ENCODE peak calls at places on chromosomes 7 and 10, in ten cellular contexts. L is A549; D is ovary; Y is nucleus accumbens; F is H7; H is right lobe of liver; K is stimulated activated CD8-positive, alpha-beta memory T cell treated with anti-CD3 and anti-CD28 coated beads, Interleukin-2, amount 100 ng/mL, for 1 hour; Q is ELF-1; G is Caki2; V is left colon. T is an unnamed sample.

GRCh38 chr10:44298713-44299112 is 86.2 kb downstream of the CXCL12 start:
- DNase-seq in D (no peak), Q (no peak), Y (no peak), H (no peak), K (no peak), F (peak; percentile 47), V (no peak), L (no peak), G (no peak), T (no peak)

GRCh38 chr10:116226053-116226452 is 47.0 kb downstream of the GFRA1 start:
- DNase-seq in V (no peak), L (no peak), K (no peak), F (no peak), Y (no peak), Q (no peak), H (no peak), G (no peak), D (no peak), T (no peak)

GRCh38 chr10:118207470-118208007 is 134.6 kb downstream of the FAM204A start:
- DNase-seq in Y (no peak), V (peak; percentile 43), D (no peak), L (no peak), G (no peak), Q (no peak), F (no peak), K (no peak), H (no peak), T (no peak)

GRCh38 chr7:6026011-6026819 is 5.0 kb upstream of the ANKRD61 start:
- DNase-seq in G (peak; percentile 32), D (peak; percentile 41), H (peak; percentile 69), V (peak; percentile 91), L (peak; percentile 56), Y (no peak), K (peak; percentile 37), F (peak; percentile 88), Q (peak; percentile 76), T (no peak)

GRCh38 chr10:67438605-67439258 is 257.3 kb downstream of the CTNNA3 start:
- DNase-seq in L (peak; percentile 1), F (no peak), D (no peak), Y (no peak), G (no peak), H (no peak), K (no peak), V (no peak), Q (no peak), T (no peak)

GRCh38 chr10:1170867-1171180 is 114.6 kb downstream of the WDR37 start:
- DNase-seq in G (no peak), Q (no peak), V (no peak), H (peak; percentile 37), Y (no peak), K (no peak), D (no peak), L (no peak), F (no peak), T (no peak)

GRCh38 chr7:103343758-103344452 is 662 bp downstream of the DNAJC2 start:
- DNase-seq in V (peak; percentile 37), F (no peak), G (peak; percentile 19), D (no peak), Y (no peak), H (peak; percentile 56), K (peak; percentile 1), Q (no peak), L (peak; percentile 31), T (no peak)

GRCh38 chr10:102254426-102254825 is 9.1 kb downstream of the GBF1 start:
- DNase-seq in F (no peak), Q (no peak), D (no peak), H (no peak), V (no peak), Y (no peak), K (no peak), L (no peak), G (no peak), T (no peak)

GRCh38 chr7:7968544-7969305 is at the start of gene GLCCI1:
- DNase-seq in Y (peak; percentile 97), F (peak; percentile 94), D (peak; percentile 96), V (peak; percentile 97), K (peak; percentile 85), L (peak; percentile 94), Q (peak; percentile 97), H (peak; percentile 98), G (peak; percentile 96), T (peak; percentile 97)

GRCh38 chr10:36003688-36004087 is 361.6 kb upstream of the FZD8 start:
- DNase-seq in Y (no peak), L (no peak), D (no peak), V (no peak), F (peak; percentile 17), G (no peak), H (no peak), Q (no peak), K (no peak), T (no peak)

GRCh38 chr10:60760711-60761210 is 17.5 kb upstream of the CDK1 start:
- DNase-seq in Y (no peak), D (no peak), V (no peak), H (no peak), K (no peak), F (no peak), G (no peak), L (no peak), Q (no peak), T (no peak)

GRCh38 chr7:8254215-8254614 is 7.8 kb downstream of the ICA1 start:
- DNase-seq in D (no peak), L (no peak), Y (no peak), V (no peak), H (no peak), G (no peak), Q (no peak), K (no peak), F (no peak), T (no peak)

GRCh38 chr10:130990536-130990935 is 321.0 kb downstream of the TCERG1L start:
- DNase-seq in G (no peak), Y (no peak), K (no peak), L (no peak), H (no peak), Q (no peak), F (no peak), V (no peak), D (no peak), T (no peak)

GRCh38 chr10:69819713-69820506 is 18.2 kb downstream of the COL13A1 start:
- DNase-seq in K (no peak), F (no peak), Q (no peak), H (no peak), G (no peak), Y (no peak), V (no peak), D (no peak), L (no peak), T (no peak)

GRCh38 chr7:114916261-114916892 is 5.5 kb upstream of the MDFIC start:
- DNase-seq in D (no peak), H (no peak), K (no peak), Y (no peak), F (no peak), L (no peak), G (no peak), V (no peak), Q (no peak), T (no peak)

GRCh38 chr10:110918269-110918632 is 729 bp downstream of the BBIP1 start:
- DNase-seq in G (no peak), L (peak; percentile 96), V (peak; percentile 98), Y (no peak), D (no peak), F (no peak), Q (peak; percentile 98), H (no peak), K (no peak), T (peak; percentile 98)

GRCh38 chr10:98309366-98310355 is 41.7 kb upstream of the LOXL4 start:
- DNase-seq in V (peak; percentile 73), Q (peak; percentile 94), L (peak; percentile 68), D (peak; percentile 84), K (no peak), H (peak; percentile 73), G (peak; percentile 48), F (peak; percentile 93), Y (peak; percentile 57), T (peak; percentile 51)

GRCh38 chr10:110498087-110498981 is 627 bp downstream of the DUSP5 start:
- DNase-seq in D (peak; percentile 79), G (peak; percentile 49), L (peak; percentile 56), H (peak; percentile 71), K (no peak), Q (peak; percentile 54), V (peak; percentile 70), F (peak; percentile 76), Y (no peak), T (peak; percentile 62)

GRCh38 chr7:159140170-159140910 is 4.3 kb downstream of the VIPR2 start:
- DNase-seq in Q (no peak), D (peak; percentile 31), L (no peak), G (no peak), H (no peak), F (no peak), V (no peak), Y (no peak), K (no peak), T (no peak)

GRCh38 chr7:67463983-67464382 is 467.4 kb downstream of the TYW1 start:
- DNase-seq in F (no peak), L (no peak), V (no peak), D (no peak), Q (no peak), Y (no peak), H (no peak), G (no peak), K (no peak), T (no peak)

GRCh38 chr10:73810735-73811465 is 498 bp downstream of the NDST2 start:
- DNase-seq in Y (no peak), L (peak; percentile 29), V (peak; percentile 64), F (peak; percentile 90), Q (peak; percentile 32), D (peak; percentile 58), H (peak; percentile 73), G (peak; percentile 22), K (peak; percentile 18), T (peak; percentile 45)

GRCh38 chr10:124093076-124093773 is at the start of gene CHST15:
- DNase-seq in Q (peak; percentile 93), D (peak; percentile 72), K (no peak), Y (no peak), H (peak; percentile 61), L (peak; percentile 75), G (peak; percentile 87), V (peak; percentile 42), F (peak; percentile 91), T (peak; percentile 47)

GRCh38 chr7:106177295-106177690 is 65.2 kb upstream of the SYPL1 start:
- DNase-seq in L (no peak), Y (no peak), D (no peak), V (no peak), K (no peak), F (no peak), H (no peak), Q (no peak), G (no peak), T (no peak)

GRCh38 chr7:18356195-18356645 is 139.3 kb upstream of the HDAC9 start:
- DNase-seq in H (no peak), G (peak; percentile 59), Q (peak; percentile 9), Y (no peak), D (no peak), F (no peak), V (no peak), L (peak; percentile 28), K (no peak), T (no peak)

GRCh38 chr7:137003071-137003470 is 134.6 kb downstream of the CHRM2 start:
- DNase-seq in L (no peak), Q (no peak), D (no peak), Y (no peak), H (no peak), G (no peak), V (no peak), F (no peak), K (no peak), T (peak; percentile 18)

GRCh38 chr7:114405427-114405826 is 9.2 kb upstream of the FOXP2 start:
- DNase-seq in F (peak; percentile 1), L (peak; percentile 33), Q (no peak), K (no peak), D (no peak), Y (no peak), V (no peak), G (peak; percentile 46), H (no peak), T (peak; percentile 41)

GRCh38 chr7:132084776-132085388 is 491.4 kb downstream of the PLXNA4 start:
- DNase-seq in L (peak; percentile 26), V (no peak), F (peak; percentile 57), Y (no peak), Q (peak; percentile 34), K (no peak), D (no peak), G (peak; percentile 74), H (no peak), T (no peak)